ENCODE peak calls at places on chromosomes 3 and 15, in four cellular contexts. One of them, this sample, is unnamed.

GRCh38 chr3:189297957-189298356 is 126.2 kb downstream of the TPRG1 start:
- DNase-seq in H1: no peak
- DNase-seq in WTC11: no peak
- DNase-seq in K562: no peak
- DNase-seq in this sample: no peak

GRCh38 chr3:53890726-53891499 is 746 bp downstream of the SELENOK start:
- DNase-seq in H1: peak
- DNase-seq in WTC11: no peak
- DNase-seq in K562: no peak
- DNase-seq in this sample: peak

GRCh38 chr3:173109143-173109542 is 31.9 kb downstream of the SPATA16 start:
- DNase-seq in H1: no peak
- DNase-seq in WTC11: no peak
- DNase-seq in K562: no peak
- DNase-seq in this sample: no peak

GRCh38 chr15:90603893-90604292 is 74.2 kb downstream of the CRTC3 start:
- DNase-seq in H1: no peak
- DNase-seq in WTC11: no peak
- DNase-seq in K562: no peak
- DNase-seq in this sample: no peak

GRCh38 chr3:41986566-41986965 is 24.7 kb upstream of the ULK4 start:
- DNase-seq in H1: no peak
- DNase-seq in WTC11: no peak
- DNase-seq in K562: no peak
- DNase-seq in this sample: no peak

GRCh38 chr15:52040167-52040900 is 21.3 kb downstream of the MAPK6 start:
- DNase-seq in H1: no peak
- DNase-seq in WTC11: no peak
- DNase-seq in K562: peak
- DNase-seq in this sample: no peak

GRCh38 chr3:24341668-24342067 is 153.0 kb downstream of the THRB start:
- DNase-seq in H1: no peak
- DNase-seq in WTC11: no peak
- DNase-seq in K562: no peak
- DNase-seq in this sample: no peak

GRCh38 chr15:58726867-58727266 is 22.6 kb downstream of the ADAM10 start:
- DNase-seq in H1: no peak
- DNase-seq in WTC11: no peak
- DNase-seq in K562: no peak
- DNase-seq in this sample: no peak

GRCh38 chr15:31489801-31490646 is 163.4 kb downstream of the KLF13 start:
- DNase-seq in H1: peak
- DNase-seq in WTC11: no peak
- DNase-seq in K562: peak
- DNase-seq in this sample: peak

GRCh38 chr3:55526332-55527030 is 39.4 kb upstream of the WNT5A start:
- DNase-seq in H1: no peak
- DNase-seq in WTC11: no peak
- DNase-seq in K562: no peak
- DNase-seq in this sample: no peak

GRCh38 chr15:90836296-90836871 is 32.0 kb upstream of the FURIN start:
- DNase-seq in H1: no peak
- DNase-seq in WTC11: no peak
- DNase-seq in K562: peak
- DNase-seq in this sample: no peak

GRCh38 chr15:68258684-68259083 is 18.9 kb upstream of the FEM1B start:
- DNase-seq in H1: no peak
- DNase-seq in WTC11: no peak
- DNase-seq in K562: no peak
- DNase-seq in this sample: no peak

GRCh38 chr15:66298803-66299251 is 5.5 kb downstream of the DIS3L start:
- DNase-seq in H1: no peak
- DNase-seq in WTC11: no peak
- DNase-seq in K562: no peak
- DNase-seq in this sample: peak

GRCh38 chr3:191239439-191240035 is 40.5 kb downstream of the OSTN start:
- DNase-seq in H1: no peak
- DNase-seq in WTC11: no peak
- DNase-seq in K562: no peak
- DNase-seq in this sample: no peak

GRCh38 chr3:195699860-195700259 is 20.9 kb upstream of the MUC20 start:
- DNase-seq in H1: no peak
- DNase-seq in WTC11: no peak
- DNase-seq in K562: no peak
- DNase-seq in this sample: no peak

GRCh38 chr15:69665641-69666091 is 213.0 kb downstream of the RPLP1 start:
- DNase-seq in H1: no peak
- DNase-seq in WTC11: peak
- DNase-seq in K562: no peak
- DNase-seq in this sample: peak

GRCh38 chr3:46490338-46491084 is 7.3 kb upstream of the RTP3 start:
- DNase-seq in H1: peak
- DNase-seq in WTC11: no peak
- DNase-seq in K562: no peak
- DNase-seq in this sample: no peak

GRCh38 chr15:92714071-92714456 is 58.5 kb upstream of the FAM174B start:
- DNase-seq in H1: no peak
- DNase-seq in WTC11: peak
- DNase-seq in K562: no peak
- DNase-seq in this sample: peak

GRCh38 chr15:40598126-40598525 is 4.1 kb downstream of the KNL1 start:
- DNase-seq in H1: no peak
- DNase-seq in WTC11: no peak
- DNase-seq in K562: no peak
- DNase-seq in this sample: no peak

GRCh38 chr3:56980798-56981390 is 79.6 kb upstream of the SPATA12 start:
- DNase-seq in H1: no peak
- DNase-seq in WTC11: no peak
- DNase-seq in K562: no peak
- DNase-seq in this sample: no peak

GRCh38 chr15:47409601-47410000 is 307.7 kb upstream of the SEMA6D start:
- DNase-seq in H1: no peak
- DNase-seq in WTC11: no peak
- DNase-seq in K562: no peak
- DNase-seq in this sample: no peak

GRCh38 chr3:98343647-98344507 is 9.8 kb upstream of the OR5K4 start:
- DNase-seq in H1: peak
- DNase-seq in WTC11: peak
- DNase-seq in K562: peak
- DNase-seq in this sample: peak

GRCh38 chr3:9613349-9613748 is 36.0 kb upstream of the MTMR14 start:
- DNase-seq in H1: no peak
- DNase-seq in WTC11: no peak
- DNase-seq in K562: no peak
- DNase-seq in this sample: no peak

GRCh38 chr3:18538463-18538862 is 113.3 kb upstream of the SATB1 start:
- DNase-seq in H1: no peak
- DNase-seq in WTC11: no peak
- DNase-seq in K562: no peak
- DNase-seq in this sample: no peak

GRCh38 chr15:35753486-35753885 is 207.5 kb upstream of the DPH6 start:
- DNase-seq in H1: no peak
- DNase-seq in WTC11: no peak
- DNase-seq in K562: no peak
- DNase-seq in this sample: no peak

GRCh38 chr15:83066034-83066760 is 855 bp downstream of the BTBD1 start:
- DNase-seq in H1: no peak
- DNase-seq in WTC11: no peak
- DNase-seq in K562: no peak
- DNase-seq in this sample: no peak

DNA sequence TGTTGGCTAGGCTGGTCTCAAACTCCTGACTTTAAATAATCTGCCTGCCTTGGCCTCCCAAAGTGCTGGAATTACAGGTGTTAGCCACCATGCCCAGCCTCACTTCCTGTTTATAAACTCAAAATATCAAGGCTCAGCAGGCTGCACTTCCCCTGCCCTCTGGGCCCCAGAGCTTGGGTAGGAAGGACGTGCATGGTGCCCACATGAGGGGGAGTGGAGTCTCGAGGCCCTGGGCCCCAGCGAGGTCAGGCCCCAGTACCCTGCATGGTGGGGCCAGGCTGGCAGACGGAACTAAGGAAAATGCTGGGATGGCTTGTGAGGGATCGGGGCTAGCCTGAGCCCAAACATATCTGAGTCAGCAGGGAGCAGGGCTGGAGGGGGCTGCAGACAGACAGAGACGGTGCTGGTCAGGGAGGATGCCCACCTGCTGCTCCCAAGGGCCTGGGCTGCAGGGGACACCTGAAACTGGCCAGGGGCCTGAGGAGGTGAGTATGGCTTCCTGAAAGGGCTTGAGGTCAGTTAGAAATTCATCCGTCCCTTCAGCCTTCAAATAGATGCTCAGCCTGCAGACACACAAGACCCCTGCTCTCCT is 5.1 kb downstream of the SPTBN5 start:
- DNase-seq in H1: no peak
- DNase-seq in WTC11: no peak
- DNase-seq in K562: no peak
- DNase-seq in this sample: no peak
- TF ChIP-seq TEAD4 in H1: no peak
- TF ChIP-seq TEAD4 in WTC11: no peak
- TF ChIP-seq TEAD4 in K562: no peak
- TF ChIP-seq TEAD4 in this sample: no peak

GRCh38 chr3:22236490-22237271 is 485.7 kb upstream of the ZNF385D start:
- DNase-seq in H1: no peak
- DNase-seq in WTC11: no peak
- DNase-seq in K562: no peak
- DNase-seq in this sample: no peak
- TF ChIP-seq TEAD4 in H1: no peak
- TF ChIP-seq TEAD4 in WTC11: no peak
- TF ChIP-seq TEAD4 in K562: no peak
- TF ChIP-seq TEAD4 in this sample: no peak

GRCh38 chr15:55222588-55222987 is 25.8 kb upstream of the RSL24D1 start:
- DNase-seq in H1: no peak
- DNase-seq in WTC11: no peak
- DNase-seq in K562: no peak
- DNase-seq in this sample: no peak
- TF ChIP-seq TEAD4 in H1: no peak
- TF ChIP-seq TEAD4 in WTC11: no peak
- TF ChIP-seq TEAD4 in K562: no peak
- TF ChIP-seq TEAD4 in this sample: no peak

DNA sequence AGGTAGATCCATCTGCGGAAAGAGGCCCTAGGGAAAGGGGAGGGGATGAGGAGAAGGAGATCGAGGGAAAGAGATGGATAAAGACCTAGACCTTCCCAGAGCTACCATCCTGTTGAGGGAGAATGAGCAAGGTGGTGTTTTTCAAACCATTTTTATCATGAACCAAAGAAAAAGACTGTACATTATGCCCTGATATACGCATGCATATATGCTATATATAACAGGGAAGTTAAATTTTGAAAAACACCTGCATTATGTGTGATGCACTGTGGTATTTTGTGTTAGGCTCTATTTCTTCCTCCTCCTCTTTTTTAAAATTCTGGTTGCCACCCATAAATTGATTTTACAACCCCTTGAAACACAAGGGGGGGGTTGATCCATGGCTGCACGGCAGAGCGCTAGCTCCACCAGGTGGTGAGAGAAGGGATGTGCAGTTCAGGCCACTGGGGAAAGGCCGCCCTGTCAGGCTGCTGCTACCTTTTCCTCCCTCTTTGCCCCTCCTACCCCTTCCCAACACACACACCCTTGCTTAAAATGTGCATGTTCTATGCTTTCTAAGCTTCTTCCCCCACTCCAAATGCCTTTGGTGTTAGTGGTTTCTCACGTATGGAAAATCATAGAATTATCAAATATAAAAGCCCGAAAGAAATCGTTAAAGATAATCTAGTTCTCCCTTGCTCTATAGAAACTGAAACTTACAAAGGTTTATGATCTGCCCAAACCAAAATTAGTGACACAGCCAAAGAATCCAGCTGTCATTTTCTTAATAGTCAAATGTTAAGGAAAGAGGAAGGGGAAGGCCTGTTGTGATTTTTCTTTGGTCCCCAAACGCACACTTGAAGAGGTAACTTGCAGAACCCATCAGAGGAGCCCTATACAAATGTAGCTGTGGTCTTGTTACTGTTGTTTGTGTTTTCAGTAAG is 262.0 kb upstream of the UMPS start:
- DNase-seq in H1: peak
- DNase-seq in WTC11: peak
- DNase-seq in K562: peak
- DNase-seq in this sample: peak
- TF ChIP-seq TEAD4 in H1: no peak
- TF ChIP-seq TEAD4 in WTC11: no peak
- TF ChIP-seq TEAD4 in K562: no peak
- TF ChIP-seq TEAD4 in this sample: no peak

GRCh38 chr15:80234883-80235282 is 17.1 kb downstream of the CTXND1 start:
- DNase-seq in H1: peak
- DNase-seq in WTC11: peak
- DNase-seq in K562: peak
- DNase-seq in this sample: no peak
- TF ChIP-seq TEAD4 in H1: no peak
- TF ChIP-seq TEAD4 in WTC11: no peak
- TF ChIP-seq TEAD4 in K562: no peak
- TF ChIP-seq TEAD4 in this sample: no peak

GRCh38 chr3:138381950-138382715 is 33.8 kb downstream of the MRAS start:
- DNase-seq in H1: no peak
- DNase-seq in WTC11: no peak
- DNase-seq in K562: no peak
- DNase-seq in this sample: no peak

GRCh38 chr3:138378990-138379389 is 30.6 kb downstream of the MRAS start:
- DNase-seq in H1: no peak
- DNase-seq in WTC11: no peak
- DNase-seq in K562: no peak
- DNase-seq in this sample: no peak

GRCh38 chr3:138383715-138384114 is 35.3 kb downstream of the MRAS start:
- DNase-seq in H1: no peak
- DNase-seq in WTC11: no peak
- DNase-seq in K562: no peak
- DNase-seq in this sample: no peak

GRCh38 chr3:138378331-138378730 is 30.0 kb downstream of the MRAS start:
- DNase-seq in H1: no peak
- DNase-seq in WTC11: no peak
- DNase-seq in K562: no peak
- DNase-seq in this sample: no peak

DNA sequence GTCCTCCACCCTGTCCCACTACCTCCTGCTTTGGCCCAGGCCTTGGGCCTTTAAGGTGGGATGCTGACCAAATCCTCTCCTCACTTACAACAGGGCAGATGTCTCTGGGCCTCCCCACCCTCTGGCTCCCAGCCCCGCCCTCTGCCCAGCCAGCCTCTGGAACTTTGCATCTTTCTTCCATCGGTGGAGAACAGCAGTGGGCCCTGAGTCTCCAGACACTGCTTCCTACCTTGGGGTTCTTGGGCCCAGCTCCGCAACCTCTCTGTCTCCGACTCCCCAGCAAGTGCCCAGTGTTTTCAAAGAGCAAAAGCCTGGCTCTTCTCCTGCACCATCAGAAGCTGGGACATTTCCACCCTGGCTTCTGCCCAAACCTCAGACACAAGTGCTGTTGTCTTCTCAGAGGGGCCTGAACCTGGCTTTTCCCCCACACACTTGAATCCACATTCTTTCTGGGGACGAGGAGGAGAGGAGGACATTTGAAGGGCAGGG is 33.1 kb downstream of the MRAS start:
- DNase-seq in H1: no peak
- DNase-seq in WTC11: no peak
- DNase-seq in K562: no peak
- DNase-seq in this sample: no peak
- TF ChIP-seq TEAD4 in H1: no peak
- TF ChIP-seq TEAD4 in WTC11: no peak
- TF ChIP-seq TEAD4 in K562: no peak
- TF ChIP-seq TEAD4 in this sample: no peak

GRCh38 chr3:32757618-32758374 is 60.0 kb upstream of the TRIM71 start:
- DNase-seq in H1: no peak
- DNase-seq in WTC11: no peak
- DNase-seq in K562: peak
- DNase-seq in this sample: no peak
- TF ChIP-seq TEAD4 in H1: no peak
- TF ChIP-seq TEAD4 in WTC11: no peak
- TF ChIP-seq TEAD4 in K562: no peak
- TF ChIP-seq TEAD4 in this sample: no peak

This sample was measured in SK-N-SH.